ENCODE peak calls at places on chromosomes 5 and 9, in four cellular contexts. E is iPS DF 19.7; G is stimulated activated CD4-positive, alpha-beta T cell treated with anti-CD3 and anti-CD28 coated beads, Interleukin-4, amount 100 ng/mL, for 4 hours; H is fibroblast of mammary gland. J is an unnamed sample.

GRCh38 chr9:107737987-107738743 is 248.6 kb upstream of the KLF4 start:
- DNase-seq in E (no peak), H (peak; percentile 98), G (no peak), J (peak; percentile 32)

GRCh38 chr5:96483878-96484277 is 50.8 kb upstream of the PCSK1 start:
- DNase-seq in E (no peak), H (peak; percentile 60), G (no peak), J (no peak)

GRCh38 chr5:56094579-56095361 is 100.0 kb upstream of the IL6ST start:
- DNase-seq in G (peak; percentile 81), E (no peak), H (no peak), J (no peak)

GRCh38 chr9:136544549-136545064 is 1.2 kb downstream of the NOTCH1 start:
- DNase-seq in G (peak; percentile 70), H (peak; percentile 15), E (no peak), J (peak; percentile 91)

GRCh38 chr5:148387325-148387724 is 3.6 kb downstream of the FBXO38 start:
- DNase-seq in E (no peak), G (no peak), H (peak; percentile 79), J (no peak)

GRCh38 chr5:159206368-159206767 is 3.0 kb downstream of the RNF145 start:
- DNase-seq in G (no peak), H (no peak), E (no peak), J (no peak)

GRCh38 chr5:74140409-74140808 is 500.1 kb downstream of the ENC1 start:
- DNase-seq in E (no peak), H (peak; percentile 12), G (no peak), J (no peak)

GRCh38 chr9:133715295-133715865 is 22.8 kb downstream of the SARDH start:
- DNase-seq in E (no peak), G (no peak), H (peak; percentile 67), J (no peak)

GRCh38 chr5:76888733-76889300 is 39.0 kb downstream of the S100Z start:
- DNase-seq in G (no peak), H (no peak), E (no peak), J (no peak)

GRCh38 chr9:20477940-20478620 is 144.2 kb downstream of the MLLT3 start:
- DNase-seq in E (no peak), H (peak; percentile 73), G (no peak), J (no peak)

GRCh38 chr5:4700082-4700481 is 440.0 kb upstream of the ADAMTS16 start:
- DNase-seq in H (peak; percentile 15), E (no peak), G (no peak), J (peak; percentile 64)

GRCh38 chr5:88674262-88675158 is 208.5 kb downstream of the MEF2C start:
- DNase-seq in E (no peak), H (no peak), G (no peak), J (no peak)

GRCh38 chr9:92534199-92535159 is 1.3 kb downstream of the ECM2 start:
- DNase-seq in E (no peak), H (peak; percentile 2), G (no peak), J (no peak)

GRCh38 chr9:125272697-125273096 is 11.1 kb downstream of the GAPVD1 start:
- DNase-seq in H (no peak), G (no peak), E (no peak), J (peak; percentile 31)

GRCh38 chr5:116137544-116138378 is 52.9 kb downstream of the COMMD10 start:
- DNase-seq in H (peak; percentile 64), E (no peak), G (no peak), J (no peak)

GRCh38 chr5:104189031-104189430 is 626.4 kb upstream of the NUDT12 start:
- DNase-seq in G (no peak), H (peak; percentile 62), E (no peak), J (no peak)

GRCh38 chr5:135240781-135241360 is 158.2 kb downstream of the MACROH2A1 start:
- DNase-seq in G (no peak), H (no peak), E (no peak), J (no peak)

GRCh38 chr5:149732500-149733128 is 2.5 kb downstream of the PPARGC1B start:
- DNase-seq in E (no peak), G (no peak), H (peak; percentile 42), J (peak; percentile 21)

GRCh38 chr5:69217154-69217731 is 17.4 kb upstream of the CDK7 start:
- DNase-seq in H (no peak), E (no peak), G (peak; percentile 91), J (no peak)

GRCh38 chr5:79186021-79186420 is 49.9 kb upstream of the JMY start:
- DNase-seq in E (no peak), G (no peak), H (no peak), J (no peak)

GRCh38 chr9:93218671-93219420 is 34.9 kb downstream of the WNK2 start:
- DNase-seq in G (no peak), E (no peak), H (no peak), J (no peak)

GRCh38 chr5:7667216-7667767 is 183.6 kb downstream of the CFAP90 start:
- DNase-seq in H (no peak), E (no peak), G (no peak), J (no peak)

J was measured in body of pancreas.